ENCODE peak calls at places on chromosomes 11 and 22, in seven cellular contexts. H, R, P, T, U, W and F are unnamed samples. For H3K4me1, the result is how much of the 10 kb centered on the place peaks cover.

GRCh38 chr11:10674440-10674855 is 19.1 kb downstream of the IRAG1 start:
- DNase-seq in H (no peak), R (no peak), P (peak), T (no peak), U (no peak), W (no peak), F (no peak)

GRCh38 chr11:76279651-76280050 is 73.3 kb upstream of the WNT11 start:
- DNase-seq in H (no peak), R (no peak), P (no peak), T (no peak), U (no peak), W (no peak), F (no peak)

GRCh38 chr11:472816-473215 is 22.7 kb downstream of the PTDSS2 start:
- DNase-seq in H (no peak), R (no peak), P (no peak), T (no peak), U (no peak), W (no peak), F (no peak)

GRCh38 chr22:37184380-37184755 is 3.7 kb downstream of the C1QTNF6 start:
- DNase-seq in H (no peak), R (no peak), P (no peak), T (no peak), U (no peak), W (no peak), F (no peak)

GRCh38 chr11:116257871-116258270 is 514.9 kb downstream of the BUD13 start:
- DNase-seq in H (no peak), R (no peak), P (no peak), T (no peak), U (no peak), W (no peak), F (no peak)

GRCh38 chr11:126900349-126900748 is 100.2 kb downstream of the KIRREL3 start:
- DNase-seq in H (no peak), R (no peak), P (no peak), T (no peak), U (no peak), W (no peak), F (no peak)

GRCh38 chr11:90134420-90135003 is at the start of gene NAALAD2:
- DNase-seq in H (peak), R (peak), P (peak), T (peak), U (peak), W (peak), F (peak)

GRCh38 chr11:62588966-62589637 is 2.2 kb downstream of the TUT1 start:
- DNase-seq in H (no peak), R (no peak), P (peak), T (no peak), U (no peak), W (no peak), F (no peak)

GRCh38 chr11:101019870-101020269 is 109.7 kb downstream of the PGR start:
- DNase-seq in H (no peak), R (no peak), P (no peak), T (no peak), U (no peak), W (no peak), F (no peak)

GRCh38 chr11:19919050-19919561 is 206.5 kb downstream of the NAV2 start:
- DNase-seq in H (peak), R (no peak), P (no peak), T (peak), U (peak), W (peak), F (no peak)

GRCh38 chr11:76610871-76611475 is 59.6 kb downstream of the LRRC32 start:
- DNase-seq in H (no peak), R (no peak), P (no peak), T (no peak), U (no peak), W (no peak), F (peak)

GRCh38 chr22:50696251-50696798 is 23.7 kb downstream of the SHANK3 start:
- DNase-seq in H (no peak), R (no peak), P (no peak), T (no peak), U (no peak), W (no peak), F (peak)

GRCh38 chr11:9884601-9885000 is 220.7 kb downstream of the SWAP70 start:
- DNase-seq in H (no peak), R (no peak), P (no peak), T (no peak), U (no peak), W (no peak), F (no peak)

GRCh38 chr11:110759972-110760381 is 47.7 kb upstream of the ARHGAP20 start:
- DNase-seq in H (no peak), R (no peak), P (no peak), T (peak), U (peak), W (no peak), F (no peak)

GRCh38 chr11:33598426-33599069 is 102.1 kb downstream of the C11orf91 start:
- DNase-seq in H (no peak), R (no peak), P (no peak), T (no peak), U (no peak), W (no peak), F (no peak)

GRCh38 chr22:38843716-38844660 is at the start of gene NPTXR:
- DNase-seq in H (peak), R (no peak), P (no peak), T (peak), U (peak), W (peak), F (peak)

GRCh38 chr11:73296501-73297230 is 11.4 kb upstream of the ARHGEF17 start:
- DNase-seq in H (no peak), R (no peak), P (peak), T (no peak), U (no peak), W (no peak), F (no peak)

GRCh38 chr22:40121463-40121862 is 56.3 kb upstream of the TNRC6B start:
- DNase-seq in H (no peak), R (peak), P (no peak), T (peak), U (no peak), W (no peak), F (peak)

GRCh38 chr11:22656128-22656527 is 10.3 kb upstream of the GAS2 start:
- DNase-seq in H (no peak), R (no peak), P (no peak), T (no peak), U (peak), W (no peak), F (no peak)

GRCh38 chr11:14422052-14422813 is 63.2 kb upstream of the RRAS2 start:
- DNase-seq in H (peak), R (no peak), P (peak), T (peak), U (peak), W (peak), F (peak)

GRCh38 chr11:102552447-102553200 is 22.1 kb upstream of the MMP7 start:
- DNase-seq in H (no peak), R (no peak), P (no peak), T (no peak), U (peak), W (peak), F (no peak)

GRCh38 chr22:48803171-48803992 is 1024.3 kb downstream of the BRD1 start:
- DNase-seq in H (no peak), R (no peak), P (no peak), T (no peak), U (no peak), W (no peak), F (no peak)

GRCh38 chr22:27846910-27847309 is 45.4 kb upstream of the MN1 start:
- DNase-seq in H (no peak), R (no peak), P (no peak), T (no peak), U (no peak), W (no peak), F (no peak)

GRCh38 chr22:27846248-27846760 is 44.7 kb upstream of the MN1 start:
- DNase-seq in H (no peak), R (no peak), P (no peak), T (no peak), U (no peak), W (no peak), F (no peak)

GRCh38 chr22:27850000-27850465 is 48.5 kb upstream of the MN1 start:
- DNase-seq in H (no peak), R (no peak), P (no peak), T (no peak), U (peak), W (no peak), F (no peak)

GRCh38 chr22:27845603-27846100 is 44.1 kb upstream of the MN1 start:
- DNase-seq in H (no peak), R (no peak), P (no peak), T (no peak), U (no peak), W (no peak), F (no peak)

DNA sequence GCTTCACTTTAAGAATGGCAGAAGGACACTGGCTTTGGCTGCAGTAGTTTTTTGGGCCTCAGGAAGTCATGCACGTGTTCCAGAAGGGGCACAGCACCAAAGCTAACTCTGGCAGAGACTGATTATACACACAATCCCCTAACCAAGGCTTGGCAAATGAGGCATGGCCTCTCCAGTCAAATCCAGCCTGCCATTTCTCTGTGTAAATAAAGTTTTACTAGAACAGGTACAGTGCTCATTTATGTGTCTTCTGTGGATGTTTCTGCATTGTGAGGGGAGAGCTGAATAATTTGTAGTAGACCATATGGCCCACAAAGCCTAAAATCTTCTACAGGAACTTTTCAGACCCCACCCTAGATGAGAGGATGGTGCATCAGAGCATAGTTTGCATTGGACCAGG is 46.4 kb upstream of the MN1 start:
- DNase-seq in H (no peak), R (no peak), P (no peak), T (no peak), U (no peak), W (no peak), F (no peak)
- H3K4me1 ChIP-seq in H (under half), R (under half), P (under half), T (under half), U (half or more), W (under half), F (under half)

DNA sequence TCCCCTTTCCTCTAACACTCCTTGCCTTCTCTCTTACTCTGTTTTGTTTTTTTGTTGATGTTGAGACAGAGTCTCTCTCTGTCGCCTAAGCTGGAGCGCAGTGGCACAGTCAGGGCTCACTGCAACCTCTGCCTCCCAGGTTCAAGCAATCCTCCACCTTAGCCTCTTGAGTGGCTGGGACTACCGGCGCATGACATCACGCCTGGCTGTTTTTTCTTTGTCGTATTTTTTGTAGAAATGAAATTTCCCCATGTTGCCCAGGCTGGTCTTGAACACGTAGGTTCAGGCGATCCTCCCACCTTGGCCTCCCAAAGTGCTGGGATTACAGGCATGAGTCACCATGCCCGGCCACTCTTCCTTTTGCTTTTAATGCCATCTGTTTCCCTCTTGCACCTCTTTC is 72.3 kb downstream of the FBXO7 start:
- DNase-seq in H (no peak), R (no peak), P (no peak), T (no peak), U (no peak), W (no peak), F (no peak)
- H3K4me3 ChIP-seq in H (no peak), R (no peak), P (no peak), T (no peak), U (no peak), W (no peak), F (no peak)

DNA sequence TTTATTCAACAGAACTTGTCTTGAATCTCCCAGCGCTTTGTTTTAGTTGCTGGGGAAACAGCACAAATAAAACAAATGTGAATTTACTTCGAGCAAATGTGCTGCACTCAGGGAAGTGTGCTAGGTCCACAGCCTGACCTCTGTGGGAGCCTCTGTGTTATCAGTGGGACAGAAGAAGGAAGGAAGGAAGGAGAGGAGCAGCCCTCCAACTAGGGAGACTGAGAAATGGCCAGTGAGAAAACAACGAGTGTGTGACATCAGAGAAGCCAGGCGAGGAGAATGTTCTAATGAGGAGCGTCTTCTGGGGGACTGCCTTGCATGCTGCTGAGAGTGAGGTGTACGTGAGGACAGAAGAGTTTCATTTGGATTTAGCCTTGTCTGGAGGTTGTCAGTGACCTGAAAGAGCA is 42.7 kb downstream of the PPP6R3 start:
- DNase-seq in H (no peak), R (no peak), P (no peak), T (no peak), U (peak), W (no peak), F (no peak)
- H3K4me1 ChIP-seq in H (under half), R (under half), P (under half), T (half or more), U (half or more), W (under half), F (under half)

GRCh38 chr11:35930466-35930865 is 13.4 kb upstream of the LDLRAD3 start:
- DNase-seq in H (no peak), R (no peak), P (no peak), T (no peak), U (no peak), W (no peak), F (no peak)

GRCh38 chr11:35934981-35935380 is 8.9 kb upstream of the LDLRAD3 start:
- DNase-seq in H (no peak), R (no peak), P (no peak), T (no peak), U (no peak), W (no peak), F (no peak)

GRCh38 chr11:35933572-35933925 is 10.3 kb upstream of the LDLRAD3 start:
- DNase-seq in H (no peak), R (no peak), P (no peak), T (no peak), U (no peak), W (no peak), F (no peak)

GRCh38 chr11:35932121-35932520 is 11.7 kb upstream of the LDLRAD3 start:
- DNase-seq in H (no peak), R (no peak), P (no peak), T (no peak), U (no peak), W (no peak), F (no peak)

DNA sequence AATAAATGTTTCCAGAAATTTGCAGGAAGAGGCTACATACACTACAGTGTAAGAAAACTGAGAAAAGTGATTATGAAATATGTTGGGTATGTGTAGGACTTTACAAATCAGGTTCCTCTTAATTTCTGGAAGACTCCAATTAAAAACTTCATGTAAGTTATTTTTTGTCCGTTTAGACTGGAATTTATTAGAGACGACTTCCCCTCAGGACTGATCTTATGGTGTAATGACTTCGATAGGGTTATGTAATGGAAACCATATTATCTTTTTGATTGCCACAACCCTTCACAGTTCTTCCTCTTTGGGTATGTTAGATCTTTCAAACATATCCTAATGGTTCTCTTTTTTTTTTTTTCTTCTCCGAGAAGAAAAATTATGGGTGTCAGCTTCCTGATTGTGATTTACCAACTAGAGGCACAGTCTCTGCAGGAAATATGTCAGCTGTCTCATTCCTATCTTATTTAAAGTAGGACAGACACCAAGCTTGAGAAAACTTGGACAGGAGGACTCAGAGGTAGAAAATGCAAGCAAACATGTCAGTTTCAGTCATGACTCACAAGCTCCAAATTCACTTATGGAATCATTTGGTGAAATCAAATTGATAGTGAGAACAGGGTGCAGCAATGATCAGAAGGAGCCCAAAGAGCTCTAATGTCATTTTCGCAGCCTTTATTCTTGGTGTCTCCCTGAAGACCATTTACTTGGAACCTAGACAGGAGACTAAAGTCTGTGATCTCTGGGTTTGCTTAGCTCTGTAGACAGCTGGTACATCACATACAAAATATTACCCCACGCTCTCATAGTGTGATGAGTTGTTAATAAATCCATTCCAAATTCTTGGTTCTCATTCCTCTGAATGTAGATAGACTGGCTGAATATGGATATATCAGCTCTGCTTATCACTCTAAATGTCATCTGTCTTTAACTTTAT is 11.0 kb upstream of the LDLRAD3 start:
- DNase-seq in H (no peak), R (no peak), P (no peak), T (no peak), U (peak), W (no peak), F (no peak)
- H3K4me3 ChIP-seq in H (no peak), R (no peak), P (no peak), T (no peak), U (no peak), W (no peak), F (no peak)

GRCh38 chr11:93497575-93497974 is 45.6 kb downstream of the SMCO4 start:
- DNase-seq in H (no peak), R (no peak), P (no peak), T (no peak), U (no peak), W (no peak), F (no peak)
- H3K4me1 ChIP-seq in H (under half), R (under half), P (under half), T (under half), U (under half), W (under half), F (under half)

GRCh38 chr11:44567876-44568256 is 2.4 kb downstream of the CD82 start:
- DNase-seq in H (no peak), R (no peak), P (no peak), T (no peak), U (no peak), W (no peak), F (no peak)
- H3K4me3 ChIP-seq in H (no peak), R (no peak), P (no peak), T (no peak), U (no peak), W (no peak), F (no peak)